ENCODE peak calls at places on chromosomes 16 and 17, in seven cellular contexts. U is OCI-M1, V is kidney glomerular epithelial cell, A is EL, Q is dorsolateral prefrontal cortex, Y is Peyer's patch, M is T-cell. K is an unnamed sample.

GRCh38 chr16:87968541-87968940 is 17.3 kb downstream of the BANP start:
- DNase-seq in Q (no peak), U (no peak), M (no peak), Y (no peak), V (peak), A (no peak), K (peak)

GRCh38 chr17:81243333-81243664 is 4.2 kb downstream of the NDUFAF8 start:
- DNase-seq in Y (no peak), Q (no peak), U (no peak), A (no peak), V (no peak), M (no peak), K (no peak)

GRCh38 chr17:9371019-9371418 is 204.6 kb downstream of the STX8 start:
- DNase-seq in Y (no peak), A (peak), M (no peak), Q (no peak), U (no peak), V (peak), K (no peak)

GRCh38 chr16:72858611-72859493 is 189.1 kb downstream of the ZFHX3 start:
- DNase-seq in M (no peak), V (no peak), Y (no peak), U (no peak), A (no peak), Q (no peak), K (no peak)

GRCh38 chr16:72109966-72110530 is 16.4 kb downstream of the DHX38 start:
- DNase-seq in V (no peak), M (no peak), Y (no peak), U (no peak), Q (no peak), A (no peak), K (no peak)

GRCh38 chr16:69404275-69404805 is 18.5 kb upstream of the TERF2 start:
- DNase-seq in M (no peak), V (peak), U (peak), A (peak), Y (no peak), Q (no peak), K (no peak)

GRCh38 chr16:4947722-4948503 is 10.2 kb upstream of the SEC14L5 start:
- DNase-seq in U (no peak), Q (no peak), V (no peak), Y (no peak), M (no peak), A (no peak), K (no peak)

GRCh38 chr17:75842963-75843576 is 1.1 kb downstream of the UNC13D start:
- DNase-seq in Y (no peak), Q (no peak), U (no peak), A (no peak), M (no peak), V (no peak), K (no peak)

GRCh38 chr17:78707923-78708322 is 74.2 kb downstream of the CYTH1 start:
- DNase-seq in A (no peak), M (no peak), Q (no peak), Y (no peak), U (no peak), V (no peak), K (no peak)

GRCh38 chr16:77273-77806 is 685 bp upstream of the MPG start:
- DNase-seq in Y (peak), V (no peak), U (no peak), A (peak), M (no peak), Q (no peak), K (peak)

GRCh38 chr17:41308918-41309359 is at the start of gene KRTAP16-1:
- DNase-seq in V (no peak), A (no peak), U (no peak), Q (no peak), M (peak), Y (peak), K (no peak)

K was measured in sigmoid colon.